ENCODE peak calls at places on chromosomes 2 and 18, in four cellular contexts. L is K562, C is HepG2, H is GM12878. I is an unnamed sample.

GRCh38 chr2:110173523-110173922 is 31.3 kb downstream of the NPHP1 start:
- DNase-seq in L (no peak), C (peak), H (no peak), I (no peak)

GRCh38 chr18:3148930-3149535 is 70.7 kb downstream of the MYOM1 start:
- DNase-seq in L (no peak), C (no peak), H (no peak), I (no peak)

GRCh38 chr2:8312861-8313768 is 368.7 kb upstream of the ID2 start:
- DNase-seq in L (peak), C (no peak), H (peak), I (no peak)

GRCh38 chr18:36329684-36330434 is 32.3 kb downstream of the FHOD3 start:
- DNase-seq in L (no peak), C (no peak), H (no peak), I (no peak)

GRCh38 chr2:23412556-23413155 is 27.7 kb downstream of the KLHL29 start:
- DNase-seq in L (no peak), C (no peak), H (no peak), I (no peak)

GRCh38 chr2:133504566-133505505 is 63.4 kb downstream of the NCKAP5 start:
- DNase-seq in L (no peak), C (no peak), H (no peak), I (no peak)

GRCh38 chr2:45988879-45989278 is 308.3 kb upstream of the EPAS1 start:
- DNase-seq in L (no peak), C (no peak), H (no peak), I (no peak)

GRCh38 chr2:36355157-36355889 is at the start of gene CRIM1:
- DNase-seq in L (no peak), C (peak), H (no peak), I (peak)

GRCh38 chr2:8987413-8987812 is 16.1 kb downstream of the MBOAT2 start:
- DNase-seq in L (no peak), C (no peak), H (no peak), I (no peak)

GRCh38 chr2:232299927-232300674 is 78.5 kb upstream of the ALPP start:
- DNase-seq in L (no peak), C (no peak), H (no peak), I (no peak)

GRCh38 chr18:77135339-77136075 is 2.9 kb upstream of the MBP start:
- DNase-seq in L (no peak), C (no peak), H (no peak), I (no peak)

GRCh38 chr18:32588191-32588590 is 117.5 kb upstream of the GAREM1 start:
- DNase-seq in L (no peak), C (no peak), H (no peak), I (no peak)

GRCh38 chr2:190564838-190565237 is 30.3 kb upstream of the NEMP2 start:
- DNase-seq in L (no peak), C (no peak), H (no peak), I (no peak)

GRCh38 chr18:28794459-28795245 is 617.7 kb upstream of the CDH2 start:
- DNase-seq in L (no peak), C (no peak), H (no peak), I (no peak)
- TF ChIP-seq CREM in L (no peak), C (no peak), H (no peak), I (no peak)

GRCh38 chr2:195343540-195343939 is 313.5 kb upstream of the SLC39A10 start:
- DNase-seq in L (no peak), C (no peak), H (no peak), I (no peak)
- TF ChIP-seq ETV6 in L (no peak), C (no peak), H (no peak), I (no peak)

GRCh38 chr2:51997571-51997970 is 965.6 kb upstream of the NRXN1 start:
- DNase-seq in L (no peak), C (no peak), H (no peak), I (no peak)
- TF ChIP-seq CREM in L (no peak), C (no peak), H (no peak), I (no peak)

GRCh38 chr2:176704282-176704773 is 435.1 kb downstream of the MTX2 start:
- DNase-seq in L (no peak), C (no peak), H (no peak), I (no peak)

GRCh38 chr2:176709991-176710390 is 440.7 kb downstream of the MTX2 start:
- DNase-seq in L (no peak), C (no peak), H (no peak), I (no peak)

GRCh38 chr2:176710657-176711197 is 441.5 kb downstream of the MTX2 start:
- DNase-seq in L (no peak), C (no peak), H (no peak), I (no peak)

DNA sequence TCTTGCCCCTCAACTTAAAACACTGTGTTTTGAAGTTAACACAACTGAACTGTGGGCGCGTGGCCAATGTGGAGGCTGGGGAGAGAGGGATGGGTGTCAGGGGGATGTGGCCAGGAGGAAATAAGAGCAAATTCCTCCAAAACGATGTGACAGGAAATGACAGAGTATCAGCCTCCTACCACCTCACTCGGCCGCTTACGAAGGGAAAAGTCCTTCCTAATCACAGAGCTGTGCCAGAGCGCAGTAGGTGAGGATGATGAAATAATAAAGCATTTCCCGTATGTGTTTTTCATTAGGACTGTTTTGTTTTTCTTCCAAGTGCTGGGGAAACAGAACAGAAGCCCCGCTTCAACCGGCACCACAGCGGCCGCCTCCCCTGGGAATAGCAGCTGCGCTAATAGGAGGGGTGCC is 440.3 kb downstream of the MTX2 start:
- DNase-seq in L (no peak), C (no peak), H (no peak), I (no peak)
- TF ChIP-seq ETV6 in L (no peak), C (no peak), H (no peak), I (no peak)